ENCODE peak calls at places on chromosome 1, in seven cellular contexts. R is MM.1S, W is MCF 10A, G is fibroblast of mammary gland, Y is uterus, H is GM10248, J is OCI-LY7. I is an unnamed sample.

GRCh38 chr1:115454835-115455511 is 116.9 kb upstream of the NGF start:
- DNase-seq in G (peak), J (no peak), R (no peak), Y (no peak), H (no peak), W (no peak), I (no peak)

GRCh38 chr1:183517401-183517800 is 45.1 kb downstream of the SMG7 start:
- DNase-seq in R (no peak), Y (no peak), W (no peak), J (no peak), G (no peak), H (no peak), I (no peak)

GRCh38 chr1:203769505-203770343 is 4.7 kb downstream of the LAX1 start:
- DNase-seq in Y (peak), W (peak), H (no peak), J (no peak), R (no peak), G (peak), I (peak)

GRCh38 chr1:61424382-61424781 is 300.6 kb downstream of the TM2D1 start:
- DNase-seq in G (no peak), J (no peak), R (no peak), W (no peak), Y (no peak), H (no peak), I (peak)

GRCh38 chr1:53639251-53639721 is 99.7 kb downstream of the GLIS1 start:
- DNase-seq in G (peak), Y (no peak), R (peak), J (no peak), H (no peak), W (peak), I (peak)

GRCh38 chr1:172941945-172942344 is 108.8 kb downstream of the TNFSF18 start:
- DNase-seq in R (no peak), W (no peak), Y (no peak), G (no peak), J (peak), H (no peak), I (no peak)

GRCh38 chr1:150150511-150151021 is 850 bp downstream of the PLEKHO1 start:
- DNase-seq in J (peak), W (no peak), R (no peak), Y (peak), H (no peak), G (no peak), I (no peak)

GRCh38 chr1:36443297-36443696 is 7.0 kb downstream of the OSCP1 start:
- DNase-seq in R (no peak), Y (no peak), H (no peak), J (no peak), G (no peak), W (no peak), I (no peak)

GRCh38 chr1:208243851-208244583 is at the start of gene PLXNA2:
- DNase-seq in G (peak), J (peak), Y (peak), H (peak), W (peak), R (peak), I (peak)

GRCh38 chr1:230427477-230427876 is 1.3 kb upstream of the PGBD5 start:
- DNase-seq in G (no peak), Y (no peak), H (no peak), R (no peak), W (no peak), J (no peak), I (no peak)

GRCh38 chr1:6351480-6352137 is 42.0 kb downstream of the ACOT7 start:
- DNase-seq in G (no peak), W (peak), R (no peak), Y (no peak), H (no peak), J (no peak), I (no peak)

GRCh38 chr1:108708726-108709660 is 3.7 kb upstream of the FNDC7 start:
- DNase-seq in Y (no peak), H (no peak), R (no peak), G (peak), W (peak), J (peak), I (peak)

GRCh38 chr1:199463521-199464127 is 563.9 kb upstream of the NR5A2 start:
- DNase-seq in G (peak), Y (no peak), H (peak), J (peak), W (peak), R (peak), I (peak)

GRCh38 chr1:23574265-23574754 is 15.0 kb upstream of the ID3 start:
- DNase-seq in R (no peak), Y (no peak), H (no peak), G (no peak), W (no peak), J (peak), I (peak)

GRCh38 chr1:224357626-224358124 is 996 bp downstream of the CNIH4 start:
- DNase-seq in G (peak), R (no peak), J (peak), H (no peak), Y (no peak), W (peak), I (peak)

GRCh38 chr1:67627336-67627735 is 57.7 kb upstream of the GADD45A start:
- DNase-seq in R (no peak), W (no peak), G (no peak), H (no peak), Y (no peak), J (no peak), I (no peak)

GRCh38 chr1:80101159-80101558 is 1094.6 kb upstream of the ADGRL4 start:
- DNase-seq in G (no peak), H (no peak), R (no peak), W (no peak), Y (no peak), J (no peak), I (no peak)

GRCh38 chr1:93446837-93447451 is 974 bp upstream of the FNBP1L start:
- DNase-seq in W (peak), G (peak), Y (peak), J (no peak), R (no peak), H (no peak), I (peak)

GRCh38 chr1:164721037-164721496 is 162.1 kb downstream of the PBX1 start:
- DNase-seq in W (no peak), G (no peak), Y (no peak), H (no peak), R (no peak), J (no peak), I (no peak)

GRCh38 chr1:206941766-206942418 is 4.4 kb downstream of the PIGR start:
- DNase-seq in H (no peak), J (no peak), Y (no peak), W (no peak), R (no peak), G (no peak), I (no peak)

GRCh38 chr1:16032388-16033100 is 10.7 kb downstream of the CLCNKA start:
- DNase-seq in Y (peak), W (peak), J (peak), H (peak), R (peak), G (peak), I (peak)

GRCh38 chr1:243814718-243815117 is 35.3 kb downstream of the AKT3 start:
- DNase-seq in W (no peak), Y (no peak), G (no peak), H (no peak), R (no peak), J (no peak), I (no peak)

GRCh38 chr1:48681476-48682305 is 95.0 kb downstream of the BEND5 start:
- DNase-seq in Y (peak), R (no peak), G (peak), W (peak), J (no peak), H (no peak), I (peak)

GRCh38 chr1:224380003-224380402 is 23.3 kb downstream of the CNIH4 start:
- DNase-seq in G (no peak), H (peak), R (peak), W (no peak), Y (no peak), J (peak), I (no peak)

GRCh38 chr1:113981962-113982931 is 3.0 kb downstream of the OLFML3 start:
- DNase-seq in Y (peak), G (peak), W (peak), R (no peak), J (no peak), H (no peak), I (no peak)

DNA sequence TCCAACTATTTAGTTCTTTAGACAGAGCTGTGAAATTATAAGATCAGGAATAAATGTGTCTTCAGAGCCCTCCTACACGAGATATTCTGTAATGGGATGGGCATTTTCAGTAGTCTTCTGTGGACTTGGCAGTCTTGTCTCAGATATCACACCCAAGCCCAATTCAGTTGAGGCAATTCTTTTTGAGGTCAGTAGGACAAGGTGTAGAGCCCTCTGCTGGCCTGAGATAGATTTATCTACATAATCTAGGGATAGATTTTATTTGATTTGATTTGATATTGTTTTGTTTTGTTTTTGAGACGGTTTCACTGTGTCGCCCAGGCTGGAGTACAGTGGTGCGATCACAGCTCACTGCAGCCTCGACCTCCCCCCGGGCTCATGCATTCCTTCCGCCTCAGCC is 77.5 kb downstream of the FMN2 start:
- DNase-seq in R (no peak), H (no peak), G (peak), W (peak), Y (no peak), J (peak), I (peak)
- TF ChIP-seq CTCF in R (peak), H (no peak), G (peak), W (peak), Y (no peak), J (peak), I (peak)

GRCh38 chr1:24969616-24970398 is 39.7 kb upstream of the RUNX3 start:
- DNase-seq in H (no peak), J (no peak), W (no peak), G (no peak), Y (no peak), R (no peak), I (no peak)

GRCh38 chr1:24970926-24971530 is 41.0 kb upstream of the RUNX3 start:
- DNase-seq in H (no peak), R (no peak), Y (no peak), W (no peak), G (no peak), J (no peak), I (no peak)

GRCh38 chr1:24968941-24969585 is 39.0 kb upstream of the RUNX3 start:
- DNase-seq in J (no peak), Y (no peak), H (no peak), G (no peak), R (no peak), W (no peak), I (peak)

GRCh38 chr1:24971539-24971938 is 41.5 kb upstream of the RUNX3 start:
- DNase-seq in G (no peak), R (no peak), Y (no peak), H (no peak), J (no peak), W (no peak), I (no peak)

DNA sequence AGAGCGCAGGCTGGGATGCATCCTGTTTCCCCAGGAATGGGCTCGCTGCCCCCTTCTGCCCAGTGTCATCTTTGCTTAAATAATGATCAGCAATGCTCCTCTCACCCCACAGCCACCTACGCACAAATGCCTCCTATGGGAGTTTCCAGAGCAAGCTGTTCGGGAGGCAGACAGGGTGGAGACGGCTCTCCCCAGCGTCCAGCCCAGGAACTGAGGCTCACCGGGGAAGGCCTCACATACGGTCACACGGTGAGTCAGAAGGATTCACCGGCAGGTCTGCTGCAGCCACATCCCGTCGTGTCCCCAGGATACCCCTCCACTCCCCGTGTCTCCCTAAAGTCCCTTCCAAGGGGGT is 40.3 kb upstream of the RUNX3 start:
- DNase-seq in R (no peak), Y (no peak), H (no peak), J (no peak), W (peak), G (peak), I (peak)
- TF ChIP-seq CTCF in R (no peak), Y (no peak), H (no peak), J (no peak), W (no peak), G (no peak), I (peak)

GRCh38 chr1:154476791-154477190 is 25.2 kb upstream of the TDRD10 start:
- DNase-seq in W (no peak), R (peak), G (no peak), H (no peak), Y (no peak), J (no peak), I (peak)

GRCh38 chr1:154478013-154478412 is 24.0 kb upstream of the TDRD10 start:
- DNase-seq in W (no peak), Y (no peak), J (no peak), G (no peak), H (no peak), R (no peak), I (no peak)

GRCh38 chr1:154479764-154480421 is 22.1 kb upstream of the TDRD10 start:
- DNase-seq in J (peak), R (peak), Y (peak), H (peak), W (peak), G (peak), I (peak)

GRCh38 chr1:154481058-154481457 is 21.0 kb upstream of the TDRD10 start:
- DNase-seq in Y (no peak), J (no peak), R (peak), H (no peak), G (no peak), W (no peak), I (no peak)

DNA sequence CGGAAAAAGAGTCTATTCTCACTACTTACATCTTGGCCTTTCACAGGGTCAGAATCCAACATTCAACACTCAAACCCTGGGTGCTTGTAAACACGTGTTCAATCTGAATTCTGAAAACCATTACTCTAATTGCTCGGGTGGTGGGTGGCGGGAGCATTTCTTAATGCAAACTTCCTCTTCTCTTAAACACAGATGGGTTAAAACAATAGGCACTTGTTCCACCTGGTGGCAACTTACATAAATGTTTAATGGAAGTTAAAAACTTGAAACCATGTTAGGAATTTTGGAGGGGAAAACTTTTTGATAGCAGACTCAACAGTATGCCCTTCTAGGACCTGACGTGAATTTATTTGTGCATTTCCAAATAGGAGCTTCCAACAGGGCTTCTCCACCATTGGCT is 23.4 kb upstream of the TDRD10 start:
- DNase-seq in Y (no peak), W (peak), J (peak), H (peak), G (peak), R (peak), I (peak)
- TF ChIP-seq CTCF in Y (no peak), W (no peak), J (peak), H (peak), G (no peak), R (peak), I (peak)

DNA sequence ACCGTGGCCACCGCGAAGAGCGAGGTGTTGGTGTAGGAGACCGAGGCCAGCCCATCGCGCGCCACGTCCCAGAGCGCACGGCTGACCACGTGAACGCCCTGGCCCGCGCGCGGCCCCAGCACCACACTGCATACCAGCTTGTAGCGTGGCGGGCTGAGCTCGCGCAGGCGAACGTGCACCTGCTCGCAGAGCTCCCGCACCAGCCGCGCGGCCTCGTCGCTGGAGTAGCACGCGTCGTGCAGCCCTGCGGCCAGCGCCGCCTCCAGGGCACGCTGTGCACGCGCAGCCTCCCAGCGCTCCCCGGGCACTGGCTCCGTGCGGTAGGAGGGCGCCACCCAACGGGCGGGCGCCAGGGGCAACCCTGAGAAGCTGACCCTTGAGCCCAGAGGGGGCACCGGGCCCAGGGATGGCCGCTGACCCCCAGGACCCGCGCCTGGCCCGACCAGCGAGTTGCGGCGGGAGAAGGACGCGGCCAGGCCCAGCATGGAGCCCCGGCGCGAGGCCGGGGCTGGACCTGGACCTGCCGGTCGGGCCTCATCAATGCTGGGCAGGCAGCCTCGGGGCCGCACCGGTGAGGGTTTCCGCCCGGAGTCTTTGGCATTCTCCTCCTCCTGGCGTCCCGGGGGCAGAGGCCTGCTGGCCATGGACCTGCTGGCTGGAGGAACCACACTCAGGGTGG is 987 bp downstream of the DYNLT4 start:
- DNase-seq in G (no peak), Y (no peak), W (no peak), J (no peak), R (no peak), H (no peak), I (no peak)
- TF ChIP-seq CTCF in G (no peak), Y (no peak), W (no peak), J (no peak), R (no peak), H (no peak), I (no peak)

GRCh38 chr1:47569681-47570470 is 132.0 kb downstream of the FOXD2 start:
- DNase-seq in W (peak), G (peak), H (no peak), R (no peak), Y (peak), J (no peak), I (peak)
- TF ChIP-seq CTCF in W (peak), G (peak), H (no peak), R (no peak), Y (peak), J (no peak), I (peak)

GRCh38 chr1:110107867-110108469 is 4.3 kb upstream of the UBL4B start:
- DNase-seq in G (peak), Y (peak), H (no peak), R (no peak), J (no peak), W (no peak), I (no peak)

GRCh38 chr1:110102081-110102480 is 10.2 kb upstream of the UBL4B start:
- DNase-seq in R (no peak), W (no peak), J (peak), H (peak), Y (no peak), G (no peak), I (no peak)

GRCh38 chr1:110111081-110111480 is 1.2 kb upstream of the UBL4B start:
- DNase-seq in W (no peak), J (no peak), Y (no peak), G (no peak), H (no peak), R (no peak), I (no peak)

GRCh38 chr1:110112143-110112542 is at the start of gene UBL4B:
- DNase-seq in H (no peak), W (no peak), Y (no peak), G (no peak), J (no peak), R (no peak), I (no peak)

DNA sequence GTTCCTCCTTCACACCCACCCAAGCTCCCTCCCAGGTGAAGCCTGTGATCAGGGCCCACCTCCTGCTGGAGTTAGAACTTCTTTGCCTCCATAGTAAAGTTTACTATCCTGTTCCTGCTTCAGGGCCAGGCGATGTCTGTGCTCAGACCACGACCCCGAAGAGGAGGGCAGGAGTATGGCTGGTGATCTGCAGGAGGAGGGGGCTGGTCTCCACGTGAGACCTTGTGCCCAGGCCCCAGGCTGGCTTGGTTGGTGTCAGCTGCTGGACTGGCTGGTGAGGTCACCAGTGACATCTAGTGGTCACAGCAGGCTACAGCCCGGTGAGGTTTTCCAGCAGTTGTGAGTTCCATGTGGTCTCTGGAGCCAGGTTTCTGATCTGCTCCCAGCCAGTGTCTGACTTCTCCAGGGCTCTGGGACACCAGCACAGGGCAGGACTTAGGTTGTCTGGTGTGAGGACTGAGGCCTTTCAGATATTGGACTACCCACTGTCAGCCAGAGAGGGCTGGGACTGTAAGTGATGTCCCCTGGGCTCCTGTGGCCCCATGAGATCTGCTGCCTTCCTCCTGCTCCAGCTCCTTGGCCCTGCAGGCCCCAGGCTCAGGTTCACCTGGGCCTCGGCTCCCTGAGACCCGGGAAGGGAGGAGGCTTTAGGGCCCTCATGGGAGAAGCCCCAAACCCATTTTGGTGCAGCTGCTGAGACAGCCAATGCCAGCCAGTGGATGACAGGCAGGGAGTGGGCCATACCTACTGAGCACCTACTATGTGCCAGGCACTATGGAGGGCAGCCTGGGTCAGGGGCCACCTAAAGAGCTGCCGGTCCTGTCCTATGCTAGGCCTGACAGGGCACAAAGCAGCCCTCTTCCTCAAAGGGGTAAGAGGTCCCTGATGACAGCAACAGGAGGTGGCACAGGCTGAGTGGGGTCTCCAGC is 6.0 kb upstream of the UBL4B start:
- DNase-seq in Y (peak), J (peak), R (peak), G (peak), W (peak), H (peak), I (peak)
- TF ChIP-seq CTCF in Y (peak), J (peak), R (peak), G (peak), W (peak), H (peak), I (peak)

GRCh38 chr1:70090146-70090545 is 115.2 kb downstream of the LRRC40 start:
- DNase-seq in J (no peak), G (no peak), H (no peak), Y (no peak), W (no peak), R (no peak), I (no peak)
- TF ChIP-seq CTCF in J (no peak), G (no peak), H (no peak), Y (no peak), W (no peak), R (no peak), I (no peak)

GRCh38 chr1:13570924-13571323 is 12.7 kb upstream of the PDPN start:
- DNase-seq in R (no peak), Y (no peak), H (no peak), G (no peak), W (peak), J (peak), I (no peak)
- TF ChIP-seq CTCF in R (peak), Y (no peak), H (peak), G (peak), W (peak), J (peak), I (peak)

GRCh38 chr1:214317734-214318133 is 36.8 kb downstream of the SMYD2 start:
- DNase-seq in G (peak), W (no peak), Y (no peak), H (no peak), J (no peak), R (no peak), I (no peak)
- TF ChIP-seq CTCF in G (peak), W (no peak), Y (no peak), H (no peak), J (peak), R (no peak), I (peak)